ENCODE peak calls at places on chromosomes 6 and 20, in four cellular contexts. One of them, this sample, is unnamed.

GRCh38 chr20:57618091-57618765 is 2.0 kb downstream of the ZBP1 start:
- DNase-seq in uterus: no peak
- DNase-seq in BJ: no peak
- DNase-seq in IMR-90: no peak
- DNase-seq in this sample: no peak

GRCh38 chr20:31562241-31562640 is 42.8 kb upstream of the ID1 start:
- DNase-seq in uterus: no peak
- DNase-seq in BJ: no peak
- DNase-seq in IMR-90: no peak
- DNase-seq in this sample: no peak

GRCh38 chr20:16397053-16397452 is 176.2 kb downstream of the KIF16B start:
- DNase-seq in uterus: peak; percentile 19
- DNase-seq in BJ: no peak
- DNase-seq in IMR-90: no peak
- DNase-seq in this sample: no peak

GRCh38 chr20:64078934-64079272 is 415 bp downstream of the RGS19 start:
- DNase-seq in uterus: no peak
- DNase-seq in BJ: no peak
- DNase-seq in IMR-90: no peak
- DNase-seq in this sample: no peak

GRCh38 chr6:168674595-168674994 is 233.6 kb downstream of the SMOC2 start:
- DNase-seq in uterus: peak; percentile 5
- DNase-seq in BJ: no peak
- DNase-seq in IMR-90: no peak
- DNase-seq in this sample: no peak

GRCh38 chr6:167906899-167907298 is 80.2 kb downstream of the AFDN start:
- DNase-seq in uterus: peak; percentile 41
- DNase-seq in BJ: no peak
- DNase-seq in IMR-90: no peak
- DNase-seq in this sample: no peak

GRCh38 chr20:17844549-17845298 is 123.9 kb downstream of the SNX5 start:
- DNase-seq in uterus: no peak
- DNase-seq in BJ: no peak
- DNase-seq in IMR-90: no peak
- DNase-seq in this sample: no peak

GRCh38 chr6:146224449-146224848 is 195.6 kb downstream of the GRM1 start:
- DNase-seq in uterus: no peak
- DNase-seq in BJ: no peak
- DNase-seq in IMR-90: no peak
- DNase-seq in this sample: no peak

GRCh38 chr6:11251553-11252358 is 19.3 kb upstream of the NEDD9 start:
- DNase-seq in uterus: peak; percentile 89
- DNase-seq in BJ: no peak
- DNase-seq in IMR-90: peak; percentile 64
- DNase-seq in this sample: no peak

GRCh38 chr20:53517146-53517545 is 76.5 kb downstream of the ZNF217 start:
- DNase-seq in uterus: no peak
- DNase-seq in BJ: no peak
- DNase-seq in IMR-90: peak; percentile 3
- DNase-seq in this sample: no peak

GRCh38 chr6:13729891-13730290 is 18.3 kb upstream of the RANBP9 start:
- DNase-seq in uterus: no peak
- DNase-seq in BJ: no peak
- DNase-seq in IMR-90: peak; percentile 79
- DNase-seq in this sample: no peak

GRCh38 chr6:3151705-3152104 is 5.6 kb downstream of the TUBB2A start:
- DNase-seq in uterus: no peak
- DNase-seq in BJ: no peak
- DNase-seq in IMR-90: no peak
- DNase-seq in this sample: no peak

GRCh38 chr6:98672681-98673475 is 161.5 kb upstream of the POU3F2 start:
- DNase-seq in uterus: no peak
- DNase-seq in BJ: no peak
- DNase-seq in IMR-90: no peak
- DNase-seq in this sample: no peak

GRCh38 chr6:137148291-137149076 is 25.0 kb downstream of the IL22RA2 start:
- DNase-seq in uterus: no peak
- DNase-seq in BJ: peak; percentile 6
- DNase-seq in IMR-90: peak; percentile 17
- DNase-seq in this sample: no peak

GRCh38 chr20:645318-646106 is 7.5 kb downstream of the SRXN1 start:
- DNase-seq in uterus: peak; percentile 38
- DNase-seq in BJ: no peak
- DNase-seq in IMR-90: peak; percentile 57
- DNase-seq in this sample: no peak

GRCh38 chr6:22877946-22878705 is 308.8 kb downstream of the HDGFL1 start:
- DNase-seq in uterus: no peak
- DNase-seq in BJ: peak; percentile 84
- DNase-seq in IMR-90: peak; percentile 89
- DNase-seq in this sample: no peak

GRCh38 chr20:3090565-3090964 is 6.0 kb upstream of the AVP start:
- DNase-seq in uterus: no peak
- DNase-seq in BJ: no peak
- DNase-seq in IMR-90: no peak
- DNase-seq in this sample: no peak

GRCh38 chr20:46827718-46828458 is 66.8 kb upstream of the EYA2 start:
- DNase-seq in uterus: no peak
- DNase-seq in BJ: no peak
- DNase-seq in IMR-90: peak; percentile 13
- DNase-seq in this sample: no peak

GRCh38 chr6:154478021-154478651 is 32.3 kb downstream of the CNKSR3 start:
- DNase-seq in uterus: peak; percentile 34
- DNase-seq in BJ: no peak
- DNase-seq in IMR-90: peak; percentile 23
- DNase-seq in this sample: no peak

GRCh38 chr6:25004357-25004756 is 68.6 kb upstream of the RIPOR2 start:
- DNase-seq in uterus: peak; percentile 81
- DNase-seq in BJ: no peak
- DNase-seq in IMR-90: no peak
- DNase-seq in this sample: no peak

GRCh38 chr6:154962751-154963150 is 32.4 kb upstream of the TIAM2 start:
- DNase-seq in uterus: no peak
- DNase-seq in BJ: peak; percentile 31
- DNase-seq in IMR-90: peak; percentile 89
- DNase-seq in this sample: peak; percentile 27

GRCh38 chr6:150224820-150225219 is 82.0 kb downstream of the PPP1R14C start:
- DNase-seq in uterus: no peak
- DNase-seq in BJ: no peak
- DNase-seq in IMR-90: no peak
- DNase-seq in this sample: no peak

GRCh38 chr20:36941403-36941835 is 10.1 kb downstream of the SAMHD1 start:
- DNase-seq in uterus: no peak
- DNase-seq in BJ: no peak
- DNase-seq in IMR-90: no peak
- DNase-seq in this sample: no peak

GRCh38 chr6:156174026-156174880 is 602.9 kb upstream of the ARID1B start:
- DNase-seq in uterus: no peak
- DNase-seq in BJ: no peak
- DNase-seq in IMR-90: no peak
- DNase-seq in this sample: no peak

GRCh38 chr20:4151342-4151741 is 136.0 kb upstream of the RNF24 start:
- DNase-seq in uterus: no peak
- DNase-seq in BJ: no peak
- DNase-seq in IMR-90: no peak
- DNase-seq in this sample: no peak

GRCh38 chr20:57332105-57333089 is 2.8 kb downstream of the SPO11 start:
- DNase-seq in uterus: no peak
- DNase-seq in BJ: no peak
- DNase-seq in IMR-90: no peak
- DNase-seq in this sample: no peak

GRCh38 chr6:97524846-97525245 is 241.8 kb upstream of the MMS22L start:
- DNase-seq in uterus: no peak
- DNase-seq in BJ: no peak
- DNase-seq in IMR-90: no peak
- DNase-seq in this sample: no peak

GRCh38 chr6:168301648-168302398 is 17.8 kb downstream of the DACT2 start:
- DNase-seq in uterus: no peak
- DNase-seq in BJ: no peak
- DNase-seq in IMR-90: no peak
- DNase-seq in this sample: no peak

GRCh38 chr20:35263609-35264223 is 14.2 kb downstream of the MMP24OS start:
- DNase-seq in uterus: no peak
- DNase-seq in BJ: no peak
- DNase-seq in IMR-90: no peak
- DNase-seq in this sample: no peak

GRCh38 chr6:56524891-56525703 is 117.6 kb downstream of the DST start:
- DNase-seq in uterus: peak; percentile 54
- DNase-seq in BJ: peak; percentile 99
- DNase-seq in IMR-90: peak; percentile 96
- DNase-seq in this sample: peak; percentile 88

GRCh38 chr20:32652739-32653526 is 20.8 kb downstream of the C20orf203 start:
- DNase-seq in uterus: peak; percentile 68
- DNase-seq in BJ: peak; percentile 5
- DNase-seq in IMR-90: peak; percentile 66
- DNase-seq in this sample: peak; percentile 45

GRCh38 chr6:684831-685636 is 7.9 kb downstream of the EXOC2 start:
- DNase-seq in uterus: no peak
- DNase-seq in BJ: no peak
- DNase-seq in IMR-90: peak; percentile 63
- DNase-seq in this sample: peak; percentile 12

GRCh38 chr6:44266347-44266746 is 996 bp upstream of the NFKBIE start:
- DNase-seq in uterus: no peak
- DNase-seq in BJ: no peak
- DNase-seq in IMR-90: no peak
- DNase-seq in this sample: no peak

GRCh38 chr20:54115172-54115854 is 44.9 kb upstream of the BCAS1 start:
- DNase-seq in uterus: peak; percentile 33
- DNase-seq in BJ: no peak
- DNase-seq in IMR-90: peak; percentile 28
- DNase-seq in this sample: no peak

GRCh38 chr6:106360410-106360988 is at the start of gene CRYBG1:
- DNase-seq in uterus: no peak
- DNase-seq in BJ: no peak
- DNase-seq in IMR-90: no peak
- DNase-seq in this sample: no peak

GRCh38 chr6:165594584-165595333 is 68.3 kb downstream of the PDE10A start:
- DNase-seq in uterus: no peak
- DNase-seq in BJ: no peak
- DNase-seq in IMR-90: no peak
- DNase-seq in this sample: no peak
- H3K4me3 ChIP-seq in uterus: no peak overlapping the region
- H3K4me3 ChIP-seq in BJ: no peak overlapping the region
- H3K4me3 ChIP-seq in IMR-90: no peak overlapping the region
- H3K4me3 ChIP-seq in this sample: no peak overlapping the region

DNA sequence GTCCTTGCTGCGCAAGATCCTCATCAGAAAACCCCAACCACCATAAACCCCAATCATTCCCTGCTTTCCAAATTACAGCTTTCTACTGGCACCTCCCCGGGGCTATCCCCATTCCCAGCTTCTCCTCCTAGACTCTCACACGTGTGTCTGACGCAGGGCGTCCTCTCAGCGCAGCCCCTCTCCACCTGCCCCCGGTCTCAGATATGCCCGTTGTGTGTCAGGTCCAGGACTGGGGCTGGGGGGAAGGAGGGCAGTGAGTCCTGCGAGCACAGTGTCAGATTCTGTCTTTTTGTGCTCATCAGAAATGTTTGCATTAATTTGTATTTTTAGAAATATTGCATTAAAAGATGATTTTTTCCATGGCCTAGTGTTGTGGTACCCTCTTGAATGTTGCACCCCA is 48.6 kb downstream of the LRFN2 start:
- DNase-seq in uterus: no peak
- DNase-seq in BJ: no peak
- DNase-seq in IMR-90: no peak
- DNase-seq in this sample: no peak
- H3K4me3 ChIP-seq in uterus: no peak overlapping the region
- H3K4me3 ChIP-seq in BJ: no peak overlapping the region
- H3K4me3 ChIP-seq in IMR-90: no peak overlapping the region
- H3K4me3 ChIP-seq in this sample: no peak overlapping the region

GRCh38 chr6:71886184-71887005 is at the start of gene RIMS1:
- DNase-seq in uterus: no peak
- DNase-seq in BJ: no peak
- DNase-seq in IMR-90: no peak
- DNase-seq in this sample: no peak
- H3K4me3 ChIP-seq in uterus: peak within 1 kb of the TSS; percentile 21
- H3K4me3 ChIP-seq in BJ: peak within 1 kb of the TSS; percentile 52
- H3K4me3 ChIP-seq in IMR-90: peak within 1 kb of the TSS; percentile 50
- H3K4me3 ChIP-seq in this sample: peak within 1 kb of the TSS; percentile 13

DNA sequence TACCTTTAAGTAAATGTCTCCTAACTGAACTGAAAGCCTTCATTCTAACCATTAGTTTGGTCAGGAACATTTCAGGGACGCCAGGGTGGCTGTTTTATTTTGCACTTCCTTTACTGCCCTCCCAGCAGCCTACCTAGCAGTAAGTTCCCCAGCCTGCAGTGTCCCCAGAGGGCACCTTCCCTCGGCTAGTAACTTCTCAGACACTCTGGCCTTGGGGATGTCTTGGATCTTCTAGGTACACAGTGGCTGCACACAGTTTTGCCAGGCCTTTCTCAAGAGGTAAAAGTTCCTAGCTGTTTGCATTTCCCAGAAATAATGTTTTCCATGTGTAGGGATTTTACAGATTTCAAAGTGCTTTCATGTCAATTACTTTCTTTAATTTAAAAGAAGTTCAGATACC is 378 bp upstream of the LAMA2 start:
- DNase-seq in uterus: no peak
- DNase-seq in BJ: no peak
- DNase-seq in IMR-90: peak; percentile 2
- DNase-seq in this sample: peak; percentile 2
- H3K4me3 ChIP-seq in uterus: peak overlapping the region; percentile 56
- H3K4me3 ChIP-seq in BJ: peak overlapping the region; percentile 68
- H3K4me3 ChIP-seq in IMR-90: peak overlapping the region; percentile 51
- H3K4me3 ChIP-seq in this sample: peak overlapping the region; percentile 55

DNA sequence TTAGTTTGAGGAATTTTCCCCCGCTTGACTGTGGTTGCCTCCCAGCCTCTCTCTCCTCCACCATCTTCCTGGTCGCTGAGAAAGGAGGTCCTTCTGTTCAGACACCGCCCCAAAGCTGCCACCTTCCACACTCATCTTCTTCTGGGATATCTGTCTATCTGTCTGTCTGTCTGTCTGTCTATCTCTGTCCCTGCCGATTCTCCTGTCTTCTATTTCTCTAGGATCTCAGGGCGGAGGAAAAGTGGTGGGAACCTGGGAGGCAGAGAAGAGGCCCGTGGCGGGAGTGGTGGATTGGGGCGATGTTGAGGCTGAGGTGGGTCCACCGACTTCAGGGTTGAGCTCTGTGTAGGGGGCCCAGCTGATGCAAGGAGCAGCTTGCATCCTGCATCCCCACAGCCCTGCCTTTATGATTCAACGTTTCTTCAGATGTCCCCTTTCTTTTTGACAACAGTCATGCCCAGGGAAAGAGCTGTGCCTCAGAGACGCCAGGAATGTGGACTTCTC is 196.9 kb upstream of the ZNF184 start:
- DNase-seq in uterus: no peak
- DNase-seq in BJ: no peak
- DNase-seq in IMR-90: no peak
- DNase-seq in this sample: no peak
- H3K4me3 ChIP-seq in uterus: peak overlapping the region; percentile 36
- H3K4me3 ChIP-seq in BJ: no peak overlapping the region
- H3K4me3 ChIP-seq in IMR-90: peak overlapping the region; percentile 28
- H3K4me3 ChIP-seq in this sample: peak overlapping the region; percentile 41

GRCh38 chr6:15431762-15432495 is 186.1 kb downstream of the JARID2 start:
- DNase-seq in uterus: no peak
- DNase-seq in BJ: no peak
- DNase-seq in IMR-90: peak; percentile 59
- DNase-seq in this sample: no peak
- H3K4me3 ChIP-seq in uterus: no peak overlapping the region
- H3K4me3 ChIP-seq in BJ: no peak overlapping the region
- H3K4me3 ChIP-seq in IMR-90: no peak overlapping the region
- H3K4me3 ChIP-seq in this sample: no peak overlapping the region